ENCODE peak calls at places on chromosomes 12 and 14, in nine cellular contexts. Y is hypothalamus; X is activated naive CD8-positive, alpha-beta T cell treated with anti-CD3 and anti-CD28 coated beads, Interleukin-2, amount 50 U/mL, for 24 hours; Z is HFFc6; N is CD8-positive, alpha-beta memory T cell; B is AG04450; F is T-cell; V is fibroblast of villous mesenchyme; W is hippocampal formation. J is an unnamed sample.

GRCh38 chr12:15532364-15532977 is 210.2 kb downstream of the PTPRO start:
- DNase-seq in Y (no peak), X (peak; percentile 44), Z (peak; percentile 73), N (no peak), B (peak; percentile 50), F (peak; percentile 31), V (peak; percentile 87), W (peak; percentile 22), J (no peak)

GRCh38 chr12:49100380-49100779 is 5.8 kb upstream of the DHH start:
- DNase-seq in Y (no peak), X (no peak), Z (no peak), N (no peak), B (no peak), F (no peak), V (no peak), W (no peak), J (no peak)

GRCh38 chr12:4286771-4287317 is 13.3 kb downstream of the CCND2 start:
- DNase-seq in Y (no peak), X (no peak), Z (no peak), N (no peak), B (no peak), F (no peak), V (no peak), W (no peak), J (no peak)

GRCh38 chr12:57055834-57056233 is 5.9 kb upstream of the MYO1A start:
- DNase-seq in Y (no peak), X (no peak), Z (no peak), N (no peak), B (no peak), F (no peak), V (no peak), W (no peak), J (no peak)

GRCh38 chr12:130162267-130162666 is at the start of gene FZD10:
- DNase-seq in Y (no peak), X (peak; percentile 26), Z (no peak), N (no peak), B (no peak), F (no peak), V (no peak), W (no peak), J (no peak)

GRCh38 chr12:20507711-20508110 is 139.4 kb downstream of the PDE3A start:
- DNase-seq in Y (no peak), X (no peak), Z (no peak), N (no peak), B (no peak), F (no peak), V (no peak), W (no peak), J (no peak)

GRCh38 chr14:33810308-33810707 is 140.6 kb downstream of the EGLN3 start:
- DNase-seq in Y (no peak), X (no peak), Z (no peak), N (no peak), B (no peak), F (no peak), V (peak; percentile 14), W (no peak), J (no peak)

GRCh38 chr12:131092911-131093901 is 139.5 kb downstream of the ADGRD1 start:
- DNase-seq in Y (no peak), X (peak; percentile 59), Z (no peak), N (no peak), B (no peak), F (no peak), V (no peak), W (no peak), J (no peak)

GRCh38 chr14:69716483-69717187 is 50.3 kb upstream of the SRSF5 start:
- DNase-seq in Y (no peak), X (peak; percentile 39), Z (peak; percentile 74), N (peak; percentile 51), B (peak; percentile 86), F (no peak), V (peak; percentile 80), W (no peak), J (no peak)

GRCh38 chr12:110117948-110118685 is 6.0 kb upstream of the IFT81 start:
- DNase-seq in Y (no peak), X (no peak), Z (no peak), N (no peak), B (no peak), F (no peak), V (no peak), W (no peak), J (no peak)

GRCh38 chr14:87002831-87003230 is 990.2 kb downstream of the GALC start:
- DNase-seq in Y (no peak), X (no peak), Z (no peak), N (no peak), B (no peak), F (no peak), V (no peak), W (peak; percentile 9), J (no peak)

GRCh38 chr14:21063479-21063878 is 5.9 kb downstream of the RNASE8 start:
- DNase-seq in Y (no peak), X (no peak), Z (peak; percentile 66), N (no peak), B (peak; percentile 54), F (no peak), V (no peak), W (no peak), J (no peak)

GRCh38 chr14:52641745-52642144 is 53.6 kb downstream of the ERO1A start:
- DNase-seq in Y (no peak), X (no peak), Z (peak; percentile 1), N (no peak), B (no peak), F (no peak), V (no peak), W (no peak), J (no peak)

GRCh38 chr14:103869406-103870143 is 22.2 kb upstream of the PPP1R13B start:
- DNase-seq in Y (no peak), X (no peak), Z (no peak), N (no peak), B (no peak), F (no peak), V (no peak), W (no peak), J (no peak)

GRCh38 chr14:104299993-104300761 is 161.8 kb downstream of the KIF26A start:
- DNase-seq in Y (no peak), X (no peak), Z (no peak), N (no peak), B (no peak), F (no peak), V (no peak), W (no peak), J (no peak)

GRCh38 chr12:131044136-131044535 is 90.4 kb downstream of the ADGRD1 start:
- DNase-seq in Y (no peak), X (no peak), Z (no peak), N (no peak), B (no peak), F (no peak), V (no peak), W (no peak), J (no peak)

GRCh38 chr14:94521375-94522114 is 12.3 kb upstream of the SERPINA12 start:
- DNase-seq in Y (no peak), X (no peak), Z (no peak), N (no peak), B (no peak), F (no peak), V (no peak), W (no peak), J (no peak)

GRCh38 chr12:130286041-130286440 is 51.6 kb upstream of the PIWIL1 start:
- DNase-seq in Y (no peak), X (no peak), Z (no peak), N (no peak), B (no peak), F (no peak), V (no peak), W (no peak), J (no peak)

GRCh38 chr12:52796839-52797528 is 1.1 kb upstream of the KRT3 start:
- DNase-seq in Y (no peak), X (no peak), Z (no peak), N (no peak), B (no peak), F (no peak), V (no peak), W (no peak), J (no peak)

GRCh38 chr12:116015525-116015924 is 262.0 kb downstream of the MED13L start:
- DNase-seq in Y (no peak), X (no peak), Z (peak; percentile 49), N (no peak), B (no peak), F (no peak), V (peak; percentile 70), W (peak; percentile 72), J (no peak)

GRCh38 chr14:96754845-96755184 is 42.4 kb upstream of the VRK1 start:
- DNase-seq in Y (no peak), X (no peak), Z (no peak), N (no peak), B (no peak), F (no peak), V (no peak), W (no peak), J (no peak)

J was measured in caudate nucleus.